ENCODE peak calls at places on chromosomes 3 and 15, in five cellular contexts. F is breast epithelium, I is A549, Y is NB4, P is mesothelial cell of epicardium. H is an unnamed sample.

GRCh38 chr3:12454808-12455121 is 29.5 kb upstream of the TSEN2 start:
- DNase-seq in F (no peak), I (no peak), Y (no peak), P (no peak), H (no peak)

GRCh38 chr15:76696840-76697239 is 208.3 kb downstream of the SCAPER start:
- DNase-seq in F (no peak), I (no peak), Y (no peak), P (no peak), H (no peak)

GRCh38 chr3:24507776-24508422 is 13.2 kb upstream of the THRB start:
- DNase-seq in F (no peak), I (no peak), Y (no peak), P (no peak), H (no peak)

GRCh38 chr3:67154429-67154828 is 156.3 kb downstream of the KBTBD8 start:
- DNase-seq in F (no peak), I (no peak), Y (no peak), P (no peak), H (no peak)

GRCh38 chr15:40251455-40252140 is 12.7 kb downstream of the PAK6 start:
- DNase-seq in F (no peak), I (no peak), Y (no peak), P (no peak), H (no peak)

GRCh38 chr15:58546635-58547627 is 115.1 kb downstream of the LIPC start:
- DNase-seq in F (no peak), I (peak; percentile 93), Y (no peak), P (no peak), H (no peak)

GRCh38 chr15:48325400-48325799 is 5.8 kb upstream of the DUT start:
- DNase-seq in F (no peak), I (no peak), Y (no peak), P (no peak), H (no peak)

GRCh38 chr15:73934281-73934680 is 8.0 kb downstream of the LOXL1 start:
- DNase-seq in F (no peak), I (no peak), Y (no peak), P (no peak), H (no peak)

GRCh38 chr3:194761384-194761783 is 75.7 kb downstream of the FAM43A start:
- DNase-seq in F (no peak), I (no peak), Y (no peak), P (no peak), H (no peak)

GRCh38 chr3:32401141-32401540 is 9.5 kb downstream of the CMTM7 start:
- DNase-seq in F (no peak), I (peak; percentile 13), Y (no peak), P (no peak), H (no peak)

GRCh38 chr3:172311217-172311616 is 137.0 kb downstream of the GHSR start:
- DNase-seq in F (no peak), I (no peak), Y (no peak), P (no peak), H (no peak)

GRCh38 chr15:91153954-91154353 is 53.9 kb downstream of the SV2B start:
- DNase-seq in F (no peak), I (no peak), Y (no peak), P (no peak), H (no peak)

GRCh38 chr15:44216958-44217357 is 21.9 kb upstream of the FRMD5 start:
- DNase-seq in F (no peak), I (no peak), Y (no peak), P (no peak), H (no peak)

GRCh38 chr15:68620721-68621528 is 42.1 kb downstream of the CORO2B start:
- DNase-seq in F (no peak), I (no peak), Y (no peak), P (no peak), H (no peak)

GRCh38 chr3:141384575-141384974 is 16.3 kb downstream of the ZBTB38 start:
- DNase-seq in F (no peak), I (no peak), Y (no peak), P (no peak), H (no peak)

GRCh38 chr3:195820901-195821300 is 9.2 kb upstream of the MUC4 start:
- DNase-seq in F (no peak), I (no peak), Y (no peak), P (no peak), H (no peak)

GRCh38 chr3:51706021-51706485 is 815 bp upstream of the GRM2 start:
- DNase-seq in F (no peak), I (no peak), Y (no peak), P (no peak), H (no peak)

GRCh38 chr15:96327155-96327741 is 3.3 kb upstream of the NR2F2 start:
- DNase-seq in F (no peak), I (peak; percentile 82), Y (peak; percentile 92), P (no peak), H (no peak)

GRCh38 chr3:30747771-30748281 is 141.4 kb downstream of the TGFBR2 start:
- DNase-seq in F (no peak), I (peak; percentile 41), Y (peak; percentile 36), P (no peak), H (no peak)

GRCh38 chr3:143484851-143485512 is 363.3 kb downstream of the SLC9A9 start:
- DNase-seq in F (no peak), I (peak; percentile 5), Y (no peak), P (no peak), H (no peak)

GRCh38 chr3:143977326-143978262 is 6.0 kb downstream of the DIPK2A start:
- DNase-seq in F (no peak), I (no peak), Y (peak; percentile 73), P (no peak), H (no peak)

GRCh38 chr3:126137490-126138130 is 42.8 kb downstream of the ALDH1L1 start:
- DNase-seq in F (peak; percentile 24), I (no peak), Y (no peak), P (peak; percentile 31), H (no peak)

GRCh38 chr15:85527907-85528306 is 147.5 kb downstream of the AKAP13 start:
- DNase-seq in F (no peak), I (no peak), Y (no peak), P (no peak), H (no peak)

GRCh38 chr3:39196671-39197446 is 4.5 kb upstream of the XIRP1 start:
- DNase-seq in F (no peak), I (no peak), Y (no peak), P (no peak), H (no peak)

GRCh38 chr3:75059120-75059519 is 444.7 kb upstream of the CNTN3 start:
- DNase-seq in F (no peak), I (no peak), Y (no peak), P (no peak), H (no peak)

GRCh38 chr3:115790759-115791158 is 167.4 kb downstream of the GAP43 start:
- DNase-seq in F (no peak), I (peak; percentile 94), Y (peak; percentile 72), P (no peak), H (no peak)

GRCh38 chr3:64685800-64686445 is 1.9 kb downstream of the ADAMTS9 start:
- DNase-seq in F (peak; percentile 78), I (peak; percentile 22), Y (no peak), P (peak; percentile 84), H (no peak)

GRCh38 chr3:17581421-17582080 is 160.9 kb downstream of the TBC1D5 start:
- DNase-seq in F (no peak), I (no peak), Y (no peak), P (no peak), H (no peak)

GRCh38 chr3:48555231-48555948 is 1.2 kb downstream of the PFKFB4 start:
- DNase-seq in F (no peak), I (no peak), Y (no peak), P (no peak), H (no peak)

GRCh38 chr3:143060906-143061305 is 58.7 kb upstream of the CHST2 start:
- DNase-seq in F (no peak), I (no peak), Y (peak; percentile 43), P (no peak), H (no peak)

GRCh38 chr15:22265056-22265945 is 185.0 kb downstream of the OR4M2 start:
- DNase-seq in F (no peak), I (no peak), Y (no peak), P (no peak), H (no peak)

GRCh38 chr3:138284957-138285477 is 44.6 kb downstream of the NME9 start:
- DNase-seq in F (no peak), I (no peak), Y (no peak), P (no peak), H (no peak)
- TF ChIP-seq CTCF in F (no peak), I (no peak), Y (peak; percentile 2), P (no peak), H (no peak)

GRCh38 chr3:177905895-177906511 is 630.2 kb upstream of the KCNMB2 start:
- DNase-seq in F (no peak), I (no peak), Y (no peak), P (no peak), H (no peak)
- TF ChIP-seq CTCF in F (no peak), I (no peak), Y (no peak), P (no peak), H (no peak)

GRCh38 chr3:146813496-146813895 is 208.3 kb upstream of the PLSCR5 start:
- DNase-seq in F (no peak), I (no peak), Y (no peak), P (no peak), H (no peak)

GRCh38 chr3:146814601-146815315 is 209.6 kb upstream of the PLSCR5 start:
- DNase-seq in F (no peak), I (no peak), Y (no peak), P (no peak), H (no peak)

GRCh38 chr3:146818301-146818700 is 213.2 kb upstream of the PLSCR5 start:
- DNase-seq in F (no peak), I (no peak), Y (no peak), P (no peak), H (no peak)

GRCh38 chr3:146818866-146819265 is 213.7 kb upstream of the PLSCR5 start:
- DNase-seq in F (no peak), I (no peak), Y (no peak), P (no peak), H (no peak)

GRCh38 chr3:146817705-146818104 is 212.6 kb upstream of the PLSCR5 start:
- DNase-seq in F (no peak), I (no peak), Y (peak; percentile 4), P (no peak), H (no peak)
- TF ChIP-seq CTCF in F (no peak), I (peak; percentile 34), Y (no peak), P (no peak), H (no peak)

GRCh38 chr15:35546581-35547381 is 816 bp upstream of the DPH6 start:
- DNase-seq in F (no peak), I (no peak), Y (no peak), P (no peak), H (no peak)

GRCh38 chr15:35545825-35546580 is at the start of gene DPH6:
- DNase-seq in F (peak; percentile 70), I (peak; percentile 14), Y (peak; percentile 90), P (peak; percentile 84), H (peak; percentile 84)

GRCh38 chr15:35548435-35548834 is 2.5 kb upstream of the DPH6 start:
- DNase-seq in F (no peak), I (no peak), Y (no peak), P (no peak), H (no peak)

GRCh38 chr15:35547775-35548364 is 1.9 kb upstream of the DPH6 start:
- DNase-seq in F (no peak), I (no peak), Y (peak; percentile 1), P (no peak), H (no peak)

GRCh38 chr15:35545316-35545824 is 595 bp downstream of the DPH6 start:
- DNase-seq in F (no peak), I (peak; percentile 5), Y (peak; percentile 67), P (peak; percentile 54), H (no peak)
- TF ChIP-seq CTCF in F (no peak), I (no peak), Y (no peak), P (no peak), H (no peak)

GRCh38 chr3:55868347-55868746 is 381.2 kb upstream of the WNT5A start:
- DNase-seq in F (no peak), I (no peak), Y (no peak), P (no peak), H (no peak)
- TF ChIP-seq CTCF in F (no peak), I (no peak), Y (no peak), P (no peak), H (no peak)